ENCODE peak calls at places on chromosomes 12 and 14, in four cellular contexts. Y is AG04450, R is GM06990, X is esophagus squamous epithelium. G is an unnamed sample.

GRCh38 chr12:64452559-64453329 is 824 bp downstream of the TBK1 start:
- DNase-seq in Y (peak), R (no peak), X (no peak), G (peak)

GRCh38 chr14:68534301-68534700 is 258.6 kb downstream of the ZFP36L1 start:
- DNase-seq in Y (no peak), R (no peak), X (no peak), G (no peak)

GRCh38 chr14:92380131-92380530 is 57.2 kb downstream of the SLC24A4 start:
- DNase-seq in Y (no peak), R (no peak), X (no peak), G (no peak)

GRCh38 chr12:22518998-22519397 is 25.3 kb downstream of the C2CD5 start:
- DNase-seq in Y (no peak), R (no peak), X (no peak), G (peak)

GRCh38 chr14:74491952-74492351 is 1.2 kb downstream of the NPC2 start:
- DNase-seq in Y (no peak), R (no peak), X (no peak), G (no peak)

GRCh38 chr14:56962431-56962830 is 152.2 kb upstream of the OTX2 start:
- DNase-seq in Y (no peak), R (no peak), X (no peak), G (no peak)

GRCh38 chr14:86596024-86596423 is 1066.1 kb downstream of the FLRT2 start:
- DNase-seq in Y (no peak), R (no peak), X (no peak), G (no peak)

GRCh38 chr12:65594373-65594772 is 229.9 kb upstream of the HMGA2 start:
- DNase-seq in Y (no peak), R (no peak), X (no peak), G (no peak)

GRCh38 chr14:70069186-70069585 is 119.6 kb downstream of the SLC8A3 start:
- DNase-seq in Y (no peak), R (no peak), X (no peak), G (no peak)

GRCh38 chr14:103091041-103091882 is 3.3 kb upstream of the EXOC3L4 start:
- DNase-seq in Y (no peak), R (peak), X (no peak), G (no peak)

GRCh38 chr14:33056213-33056612 is 117.5 kb downstream of the NPAS3 start:
- DNase-seq in Y (no peak), R (no peak), X (no peak), G (no peak)

GRCh38 chr12:119578112-119578511 is 15.5 kb upstream of the TMEM233 start:
- DNase-seq in Y (no peak), R (no peak), X (no peak), G (peak)

GRCh38 chr14:102605026-102605425 is 12.6 kb downstream of the RCOR1 start:
- DNase-seq in Y (no peak), R (no peak), X (no peak), G (no peak)

GRCh38 chr12:101570022-101570421 is 24.7 kb upstream of the MYBPC1 start:
- DNase-seq in Y (peak), R (no peak), X (no peak), G (no peak)

GRCh38 chr12:1916396-1917171 is 1.9 kb downstream of the CACNA2D4 start:
- DNase-seq in Y (no peak), R (no peak), X (no peak), G (no peak)

GRCh38 chr14:52455291-52456088 is 96.8 kb downstream of the TXNDC16 start:
- DNase-seq in Y (peak), R (no peak), X (no peak), G (peak)
- H3K4me3 ChIP-seq in Y (no peak), R (no peak), X (no peak), G (no peak)

GRCh38 chr12:14948672-14949071 is 10.3 kb upstream of the ERP27 start:
- DNase-seq in Y (peak), R (peak), X (peak), G (peak)
- H3K4me3 ChIP-seq in Y (peak), R (peak), X (no peak), G (no peak)

DNA sequence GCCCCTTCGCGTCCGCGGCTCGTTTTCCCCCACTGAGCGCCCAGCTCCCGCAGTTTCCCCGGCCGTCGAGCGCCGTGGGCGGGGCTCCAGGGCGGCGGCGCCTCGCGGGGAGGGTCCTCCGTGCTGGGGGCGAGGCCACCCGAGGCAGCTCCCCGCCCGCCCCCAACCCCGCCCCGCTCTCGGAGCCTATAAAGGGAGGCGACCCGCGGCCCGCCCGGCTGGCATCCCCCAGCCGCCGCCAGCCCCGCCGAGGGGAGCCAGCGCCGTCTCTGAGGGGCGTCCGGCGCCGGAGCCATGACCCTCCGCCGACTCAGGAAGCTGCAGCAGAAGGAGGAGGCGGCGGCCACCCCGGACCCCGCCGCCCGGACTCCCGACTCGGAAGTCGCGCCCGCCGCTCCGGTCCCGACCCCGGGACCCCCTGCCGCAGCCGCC is at the start of gene TAMALIN:
- DNase-seq in Y (no peak), R (no peak), X (no peak), G (no peak)
- H3K4me3 ChIP-seq in Y (peak), R (peak), X (peak), G (peak)

DNA sequence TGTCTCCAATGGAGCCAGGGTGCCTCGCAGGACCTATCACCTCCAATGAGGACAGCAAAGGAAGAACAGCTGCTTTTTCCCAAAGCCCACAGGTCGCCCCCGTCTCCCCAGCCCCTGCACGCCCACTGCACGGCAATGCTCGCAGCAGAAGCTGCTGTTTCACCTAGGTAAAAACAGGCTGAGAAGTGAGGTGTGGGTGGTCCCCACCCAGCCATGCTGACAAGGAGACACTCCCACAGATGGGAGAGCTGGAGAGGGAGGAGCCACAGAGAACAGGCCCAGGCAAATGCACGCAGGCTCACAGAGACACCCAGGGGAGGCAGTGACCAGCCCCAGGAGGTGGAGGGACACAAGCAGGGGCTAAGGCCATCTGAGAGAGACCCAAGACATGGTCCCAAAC is 10.4 kb downstream of the CFAP73 start:
- DNase-seq in Y (no peak), R (no peak), X (no peak), G (no peak)
- H3K4me3 ChIP-seq in Y (no peak), R (no peak), X (no peak), G (no peak)

GRCh38 chr12:47903927-47904646 is 707 bp downstream of the VDR start:
- DNase-seq in Y (peak), R (no peak), X (no peak), G (peak)

GRCh38 chr12:47904647-47905312 is at the start of gene VDR:
- DNase-seq in Y (peak), R (peak), X (no peak), G (no peak)

GRCh38 chr12:47902131-47902639 is 2.6 kb downstream of the VDR start:
- DNase-seq in Y (no peak), R (no peak), X (no peak), G (no peak)

GRCh38 chr12:47901285-47902093 is 3.3 kb downstream of the VDR start:
- DNase-seq in Y (no peak), R (no peak), X (no peak), G (no peak)

DNA sequence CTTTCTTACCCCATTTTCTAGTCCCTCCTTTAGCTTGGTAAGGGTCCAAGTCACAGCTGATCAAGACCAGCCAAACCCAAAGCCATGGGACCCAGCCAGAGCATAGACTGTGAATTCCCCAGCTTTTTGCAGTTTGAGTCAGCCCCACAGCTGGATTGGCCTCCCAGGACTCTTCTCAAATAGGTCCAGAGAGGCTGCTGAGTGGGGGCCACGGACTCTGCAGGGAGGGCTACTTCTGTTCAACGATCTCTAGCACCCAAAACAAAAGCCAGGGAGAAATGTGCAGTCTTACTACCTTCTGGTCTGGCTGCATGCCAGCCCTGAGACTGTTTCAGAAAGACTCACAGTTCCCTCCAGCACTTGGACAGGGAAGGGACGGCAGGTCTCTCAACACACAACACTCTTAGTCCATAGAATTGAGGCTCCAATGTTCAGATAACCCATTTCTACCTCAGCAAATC is 1.6 kb downstream of the VDR start:
- DNase-seq in Y (peak), R (no peak), X (no peak), G (no peak)
- H3K4me3 ChIP-seq in Y (peak), R (peak), X (peak), G (peak)

GRCh38 chr12:58917699-58918334 is 2.5 kb downstream of the LRIG3 start:
- DNase-seq in Y (no peak), R (no peak), X (no peak), G (no peak)
- H3K4me3 ChIP-seq in Y (peak), R (peak), X (peak), G (peak)

GRCh38 chr12:69350002-69350626 is 1.9 kb downstream of the LYZ start:
- DNase-seq in Y (no peak), R (no peak), X (no peak), G (no peak)

GRCh38 chr12:69345077-69345476 is 3.1 kb upstream of the LYZ start:
- DNase-seq in Y (no peak), R (no peak), X (no peak), G (no peak)

GRCh38 chr12:69350777-69351176 is 2.6 kb downstream of the LYZ start:
- DNase-seq in Y (no peak), R (no peak), X (no peak), G (no peak)

GRCh38 chr12:69345742-69346141 is 2.4 kb upstream of the LYZ start:
- DNase-seq in Y (no peak), R (no peak), X (no peak), G (no peak)

DNA sequence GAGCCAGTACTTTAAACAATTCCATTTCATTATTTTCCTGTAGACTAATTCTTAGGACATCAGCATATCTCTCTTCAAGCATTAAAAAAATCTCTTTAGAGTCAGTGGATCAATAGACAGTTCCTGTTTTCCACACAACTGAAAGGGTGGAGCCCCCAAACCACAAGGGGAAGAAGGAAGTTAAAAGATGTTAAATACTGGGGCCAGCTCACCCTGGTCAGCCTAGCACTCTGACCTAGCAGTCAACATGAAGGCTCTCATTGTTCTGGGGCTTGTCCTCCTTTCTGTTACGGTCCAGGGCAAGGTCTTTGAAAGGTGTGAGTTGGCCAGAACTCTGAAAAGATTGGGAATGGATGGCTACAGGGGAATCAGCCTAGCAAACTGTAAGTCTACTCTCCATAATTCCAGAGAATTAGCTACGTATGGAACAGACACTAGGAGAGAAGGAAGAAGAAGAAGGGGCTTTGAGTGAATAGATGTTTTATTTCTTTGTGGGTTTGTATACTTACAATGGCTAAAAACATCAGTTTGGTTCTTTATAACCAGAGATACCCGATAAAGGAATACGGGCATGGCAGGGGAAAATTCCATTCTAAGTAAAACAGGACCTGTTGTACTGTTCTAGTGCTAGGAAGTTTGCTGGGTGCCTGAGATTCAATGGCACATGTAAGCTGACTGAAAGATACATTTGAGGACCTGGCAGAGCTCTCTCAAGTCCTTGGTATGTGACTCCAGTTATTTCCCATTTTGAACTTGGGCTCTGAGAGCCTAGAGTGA is at the start of gene LYZ:
- DNase-seq in Y (no peak), R (no peak), X (no peak), G (no peak)
- H3K4me3 ChIP-seq in Y (no peak), R (no peak), X (no peak), G (no peak)

DNA sequence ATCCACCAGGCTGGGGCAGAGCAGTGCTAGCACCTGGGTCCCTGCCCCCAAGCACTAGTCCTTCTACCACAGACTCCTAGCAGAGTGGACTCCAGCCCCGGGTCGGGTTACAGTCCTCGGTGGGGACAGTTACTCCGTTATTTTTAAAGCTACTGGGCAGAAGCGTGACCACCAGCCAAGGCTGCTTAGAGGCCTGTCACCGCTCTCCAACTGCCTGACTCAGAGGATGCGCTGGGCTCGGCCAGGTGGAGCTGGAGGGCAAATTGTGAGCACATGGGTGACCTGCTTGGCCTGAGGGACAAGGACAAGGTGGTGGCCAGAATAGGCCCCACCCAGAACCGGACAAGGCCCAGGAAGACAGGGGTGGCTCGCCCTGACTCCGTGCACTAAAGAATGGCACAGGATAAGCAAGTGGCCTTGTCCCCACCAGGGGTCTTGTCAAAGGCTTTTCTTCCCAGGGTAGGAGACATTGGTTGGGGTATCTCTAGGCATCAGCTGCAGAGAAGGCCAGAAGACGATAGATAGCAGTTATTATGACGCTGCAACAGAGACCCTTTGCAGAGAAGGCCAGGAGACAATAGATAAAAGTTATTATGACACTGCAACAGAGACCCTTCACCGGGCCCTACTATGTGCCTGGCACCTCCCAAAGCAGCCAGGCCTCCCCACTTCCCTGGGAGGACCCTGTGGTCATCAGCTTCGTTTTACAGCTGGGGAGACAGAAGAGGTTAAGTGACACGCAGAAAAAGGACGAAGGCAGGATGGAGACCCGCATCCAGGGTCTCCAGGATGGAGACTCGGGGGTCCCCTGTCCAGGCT is 1.6 kb downstream of the ABCB9 start:
- DNase-seq in Y (no peak), R (no peak), X (no peak), G (no peak)
- H3K4me3 ChIP-seq in Y (peak), R (no peak), X (no peak), G (peak)

GRCh38 chr12:51186465-51186864 is 13.5 kb upstream of the TFCP2 start:
- DNase-seq in Y (no peak), R (no peak), X (no peak), G (no peak)
- H3K4me3 ChIP-seq in Y (no peak), R (no peak), X (no peak), G (no peak)

GRCh38 chr14:84483072-84483410 is 1046.9 kb upstream of the FLRT2 start:
- DNase-seq in Y (no peak), R (no peak), X (no peak), G (no peak)

GRCh38 chr14:84485016-84485415 is 1044.9 kb upstream of the FLRT2 start:
- DNase-seq in Y (no peak), R (no peak), X (no peak), G (no peak)

GRCh38 chr14:84477996-84478395 is 1051.9 kb upstream of the FLRT2 start:
- DNase-seq in Y (no peak), R (no peak), X (no peak), G (no peak)

DNA sequence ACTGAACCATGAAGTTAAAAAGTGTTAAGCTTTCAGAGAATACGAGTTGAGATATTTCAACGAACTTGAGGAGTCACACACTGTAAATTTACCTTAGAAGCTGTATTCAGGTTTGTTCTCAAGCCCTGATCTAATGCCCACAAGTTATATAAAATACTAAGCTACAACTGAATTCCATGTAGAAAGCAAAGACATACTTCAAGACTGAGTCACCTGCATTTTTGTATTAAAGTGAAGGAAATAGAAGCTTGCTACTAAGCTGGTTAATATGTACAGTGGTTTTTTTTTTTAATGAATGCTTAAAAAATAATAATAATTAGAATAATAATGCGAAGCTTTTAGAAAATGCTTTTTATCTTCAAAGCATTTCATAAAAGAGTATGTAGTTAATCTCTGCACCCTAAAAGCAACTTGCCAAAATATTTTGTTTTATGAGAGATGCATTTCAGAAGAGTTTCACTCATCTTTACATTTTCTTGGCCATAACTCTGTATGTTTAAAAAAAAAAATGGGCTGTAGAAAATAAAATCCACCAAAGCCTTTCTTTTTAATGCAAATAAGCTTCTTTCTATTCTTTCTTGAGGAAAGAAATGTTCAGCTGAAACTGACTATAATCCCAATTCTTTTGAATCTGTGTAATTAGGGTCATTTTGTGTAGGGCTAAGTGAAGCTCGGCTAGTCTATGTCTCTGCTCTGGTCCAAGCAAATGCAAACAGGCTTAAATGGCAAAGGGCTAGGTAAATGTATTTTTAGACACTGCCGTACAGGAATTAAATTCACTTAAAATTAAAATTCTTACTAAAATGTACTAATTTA is 1047.5 kb upstream of the FLRT2 start:
- DNase-seq in Y (peak), R (no peak), X (no peak), G (peak)
- H3K4me3 ChIP-seq in Y (no peak), R (no peak), X (no peak), G (no peak)

G was measured in skeletal muscle cell.